ENCODE peak calls at places on chromosomes 6 and 20, in six cellular contexts. S is stimulated activated CD4-positive, alpha-beta T cell treated with anti-CD3 and anti-CD28 coated beads, Interleukin-15, amount 100 ng/mL, for 1 hour; D is activated gamma-delta T cell; A is AG08395; U is fibroblast of the aortic adventitia; W is NCI-H187. H is an unnamed sample.

GRCh38 chr20:62360854-62361798 is 6.0 kb downstream of the LAMA5 start:
- DNase-seq in S (no peak), D (no peak), A (no peak), U (no peak), W (no peak), H (no peak)

GRCh38 chr6:43712590-43712989 is 25.0 kb upstream of the MRPS18A start:
- DNase-seq in S (no peak), D (no peak), A (no peak), U (no peak), W (no peak), H (no peak)

GRCh38 chr6:138105446-138105845 is 1.8 kb downstream of the PERP start:
- DNase-seq in S (no peak), D (no peak), A (no peak), U (no peak), W (no peak), H (no peak)

GRCh38 chr6:149887343-149887742 is 10.6 kb downstream of the RAET1E start:
- DNase-seq in S (no peak), D (no peak), A (peak; percentile 72), U (peak; percentile 43), W (no peak), H (no peak)

GRCh38 chr6:16872543-16873230 is 111.4 kb upstream of the ATXN1 start:
- DNase-seq in S (no peak), D (no peak), A (no peak), U (no peak), W (no peak), H (no peak)

GRCh38 chr6:33081098-33081824 is 5.5 kb downstream of the HLA-DPB1 start:
- DNase-seq in S (no peak), D (no peak), A (no peak), U (no peak), W (no peak), H (no peak)

GRCh38 chr20:41746635-41747034 is 128.5 kb upstream of the CHD6 start:
- DNase-seq in S (no peak), D (no peak), A (no peak), U (no peak), W (no peak), H (no peak)

GRCh38 chr6:105692630-105693212 is 289.8 kb upstream of the PREP start:
- DNase-seq in S (no peak), D (no peak), A (no peak), U (no peak), W (peak; percentile 50), H (peak; percentile 6)

GRCh38 chr20:62598761-62599194 is 43.5 kb upstream of the SLCO4A1 start:
- DNase-seq in S (no peak), D (no peak), A (no peak), U (no peak), W (no peak), H (no peak)

GRCh38 chr20:36439040-36439730 is 102.1 kb upstream of the MYL9 start:
- DNase-seq in S (peak; percentile 34), D (peak; percentile 28), A (peak; percentile 77), U (peak; percentile 59), W (no peak), H (no peak)

GRCh38 chr6:33419580-33420492 is at the start of gene SYNGAP1:
- DNase-seq in S (no peak), D (no peak), A (peak; percentile 40), U (peak; percentile 63), W (no peak), H (no peak)

GRCh38 chr6:146028250-146028789 is 542 bp upstream of the GRM1 start:
- DNase-seq in S (no peak), D (no peak), A (peak; percentile 69), U (peak; percentile 56), W (no peak), H (no peak)

GRCh38 chr20:53028337-53029007 is 56.3 kb downstream of the TSHZ2 start:
- DNase-seq in S (no peak), D (no peak), A (no peak), U (no peak), W (no peak), H (no peak)

GRCh38 chr20:60101894-60102281 is 143.7 kb downstream of the CDH26 start:
- DNase-seq in S (no peak), D (no peak), A (no peak), U (no peak), W (no peak), H (no peak)